ENCODE peak calls at places on chromosome 20, in eight cellular contexts. One of them, this sample, is unnamed.

GRCh38 chr20:50439539-50440453 is 70.4 kb upstream of the PTPN1 start:
- DNase-seq in KBM-7: no peak
- DNase-seq in HEK293T: no peak
- DNase-seq in H54: no peak
- DNase-seq in effector memory CD4-positive, alpha-beta T cell: no peak
- DNase-seq in HL-60: no peak
- DNase-seq in spleen: no peak
- DNase-seq in astrocyte of the cerebellum: no peak
- DNase-seq in this sample: no peak

GRCh38 chr20:1187605-1188171 is 2.9 kb upstream of the TMEM74B start:
- DNase-seq in KBM-7: no peak
- DNase-seq in HEK293T: no peak
- DNase-seq in H54: no peak
- DNase-seq in effector memory CD4-positive, alpha-beta T cell: no peak
- DNase-seq in HL-60: no peak
- DNase-seq in spleen: no peak
- DNase-seq in astrocyte of the cerebellum: no peak
- DNase-seq in this sample: no peak

GRCh38 chr20:32144898-32145662 is 35.6 kb downstream of the TM9SF4 start:
- DNase-seq in KBM-7: no peak
- DNase-seq in HEK293T: no peak
- DNase-seq in H54: no peak
- DNase-seq in effector memory CD4-positive, alpha-beta T cell: no peak
- DNase-seq in HL-60: no peak
- DNase-seq in spleen: peak; percentile 23
- DNase-seq in astrocyte of the cerebellum: no peak
- DNase-seq in this sample: no peak

GRCh38 chr20:1477896-1478490 is 11.3 kb upstream of the NSFL1C start:
- DNase-seq in KBM-7: no peak
- DNase-seq in HEK293T: no peak
- DNase-seq in H54: no peak
- DNase-seq in effector memory CD4-positive, alpha-beta T cell: no peak
- DNase-seq in HL-60: no peak
- DNase-seq in spleen: no peak
- DNase-seq in astrocyte of the cerebellum: no peak
- DNase-seq in this sample: no peak

GRCh38 chr20:23367770-23368169 is 5.8 kb downstream of the GZF1 start:
- DNase-seq in KBM-7: no peak
- DNase-seq in HEK293T: no peak
- DNase-seq in H54: no peak
- DNase-seq in effector memory CD4-positive, alpha-beta T cell: no peak
- DNase-seq in HL-60: no peak
- DNase-seq in spleen: no peak
- DNase-seq in astrocyte of the cerebellum: no peak
- DNase-seq in this sample: no peak

GRCh38 chr20:841568-842546 is 8.3 kb downstream of the FAM110A start:
- DNase-seq in KBM-7: no peak
- DNase-seq in HEK293T: no peak
- DNase-seq in H54: no peak
- DNase-seq in effector memory CD4-positive, alpha-beta T cell: no peak
- DNase-seq in HL-60: no peak
- DNase-seq in spleen: peak; percentile 79
- DNase-seq in astrocyte of the cerebellum: no peak
- DNase-seq in this sample: peak; percentile 89

GRCh38 chr20:32767418-32768198 is 5.4 kb downstream of the DNMT3B start:
- DNase-seq in KBM-7: no peak
- DNase-seq in HEK293T: no peak
- DNase-seq in H54: no peak
- DNase-seq in effector memory CD4-positive, alpha-beta T cell: no peak
- DNase-seq in HL-60: no peak
- DNase-seq in spleen: no peak
- DNase-seq in astrocyte of the cerebellum: no peak
- DNase-seq in this sample: no peak

GRCh38 chr20:47464380-47465101 is 37.1 kb upstream of the NCOA3 start:
- DNase-seq in KBM-7: no peak
- DNase-seq in HEK293T: peak; percentile 31
- DNase-seq in H54: peak; percentile 67
- DNase-seq in effector memory CD4-positive, alpha-beta T cell: no peak
- DNase-seq in HL-60: no peak
- DNase-seq in spleen: no peak
- DNase-seq in astrocyte of the cerebellum: peak; percentile 87
- DNase-seq in this sample: no peak

GRCh38 chr20:23668477-23668951 is 20.3 kb downstream of the CST4 start:
- DNase-seq in KBM-7: peak; percentile 64
- DNase-seq in HEK293T: peak; percentile 73
- DNase-seq in H54: peak; percentile 42
- DNase-seq in effector memory CD4-positive, alpha-beta T cell: no peak
- DNase-seq in HL-60: peak; percentile 54
- DNase-seq in spleen: peak; percentile 74
- DNase-seq in astrocyte of the cerebellum: peak; percentile 29
- DNase-seq in this sample: no peak

This sample was measured in upper lobe of right lung.